ENCODE peak calls at places on chromosomes 4 and X, in five cellular contexts. One of them, this sample, is unnamed.
A peak's percentile ranks its signal among the peaks of the same experiment; 100 is the strongest.

GRCh38 chr4:65126200-65126599 is 544.1 kb downstream of the EPHA5 start:
- DNase-seq in K562: no peak
- DNase-seq in H1: no peak
- DNase-seq in HepG2: no peak
- DNase-seq in GM12878: no peak
- DNase-seq in this sample: no peak

GRCh38 chr4:145404754-145405153 is 76.9 kb upstream of the SMAD1 start:
- DNase-seq in K562: no peak
- DNase-seq in H1: no peak
- DNase-seq in HepG2: no peak
- DNase-seq in GM12878: no peak
- DNase-seq in this sample: no peak

GRCh38 chr4:176153124-176153523 is 42.3 kb downstream of the SPATA4 start:
- DNase-seq in K562: no peak
- DNase-seq in H1: no peak
- DNase-seq in HepG2: no peak
- DNase-seq in GM12878: no peak
- DNase-seq in this sample: no peak

GRCh38 chr4:35250771-35251170 is 993.5 kb downstream of the ARAP2 start:
- DNase-seq in K562: no peak
- DNase-seq in H1: no peak
- DNase-seq in HepG2: no peak
- DNase-seq in GM12878: no peak
- DNase-seq in this sample: no peak

GRCh38 chrX:43676960-43677582 is 21.0 kb downstream of the MAOA start:
- DNase-seq in K562: no peak
- DNase-seq in H1: no peak
- DNase-seq in HepG2: peak; percentile 77
- DNase-seq in GM12878: no peak
- DNase-seq in this sample: no peak

GRCh38 chr4:25330905-25331816 is 18.6 kb downstream of the ZCCHC4 start:
- DNase-seq in K562: no peak
- DNase-seq in H1: no peak
- DNase-seq in HepG2: no peak
- DNase-seq in GM12878: no peak
- DNase-seq in this sample: no peak

GRCh38 chrX:44155126-44155525 is 181.9 kb upstream of the NDP start:
- DNase-seq in K562: no peak
- DNase-seq in H1: no peak
- DNase-seq in HepG2: no peak
- DNase-seq in GM12878: no peak
- DNase-seq in this sample: no peak

GRCh38 chr4:3399277-3400194 is 42.2 kb upstream of the HGFAC start:
- DNase-seq in K562: peak; percentile 73
- DNase-seq in H1: no peak
- DNase-seq in HepG2: peak; percentile 36
- DNase-seq in GM12878: no peak
- DNase-seq in this sample: peak; percentile 18

GRCh38 chrX:96483642-96484160 is 200.9 kb upstream of the DIAPH2 start:
- DNase-seq in K562: no peak
- DNase-seq in H1: no peak
- DNase-seq in HepG2: no peak
- DNase-seq in GM12878: no peak
- DNase-seq in this sample: no peak

GRCh38 chr4:115325836-115326235 is 212.4 kb upstream of the NDST4 start:
- DNase-seq in K562: no peak
- DNase-seq in H1: no peak
- DNase-seq in HepG2: no peak
- DNase-seq in GM12878: no peak
- DNase-seq in this sample: no peak

GRCh38 chr4:73707269-73707875 is 33.0 kb upstream of the CXCL8 start:
- DNase-seq in K562: no peak
- DNase-seq in H1: no peak
- DNase-seq in HepG2: no peak
- DNase-seq in GM12878: no peak
- DNase-seq in this sample: no peak

GRCh38 chr4:154073107-154073817 is 284.4 kb upstream of the SFRP2 start:
- DNase-seq in K562: no peak
- DNase-seq in H1: no peak
- DNase-seq in HepG2: no peak
- DNase-seq in GM12878: no peak
- DNase-seq in this sample: no peak

GRCh38 chr4:139050436-139050835 is 34.9 kb downstream of the NOCT start:
- DNase-seq in K562: no peak
- DNase-seq in H1: no peak
- DNase-seq in HepG2: no peak
- DNase-seq in GM12878: no peak
- DNase-seq in this sample: no peak

GRCh38 chr4:71958978-71959377 is 72.8 kb upstream of the NPFFR2 start:
- DNase-seq in K562: no peak
- DNase-seq in H1: no peak
- DNase-seq in HepG2: no peak
- DNase-seq in GM12878: no peak
- DNase-seq in this sample: no peak

GRCh38 chrX:101550825-101551767 is 749 bp downstream of the ARMCX1 start:
- DNase-seq in K562: no peak
- DNase-seq in H1: peak; percentile 59
- DNase-seq in HepG2: no peak
- DNase-seq in GM12878: no peak
- DNase-seq in this sample: no peak

GRCh38 chrX:1451676-1452496 is 823 bp downstream of the ASMTL start:
- DNase-seq in K562: no peak
- DNase-seq in H1: no peak
- DNase-seq in HepG2: no peak
- DNase-seq in GM12878: no peak
- DNase-seq in this sample: no peak

GRCh38 chrX:115957862-115958490 is 212.6 kb upstream of the AGTR2 start:
- DNase-seq in K562: no peak
- DNase-seq in H1: no peak
- DNase-seq in HepG2: peak; percentile 21
- DNase-seq in GM12878: no peak
- DNase-seq in this sample: no peak

GRCh38 chrX:109830157-109830703 is 97.2 kb upstream of the ACSL4 start:
- DNase-seq in K562: no peak
- DNase-seq in H1: no peak
- DNase-seq in HepG2: peak; percentile 52
- DNase-seq in GM12878: no peak
- DNase-seq in this sample: no peak

DNA sequence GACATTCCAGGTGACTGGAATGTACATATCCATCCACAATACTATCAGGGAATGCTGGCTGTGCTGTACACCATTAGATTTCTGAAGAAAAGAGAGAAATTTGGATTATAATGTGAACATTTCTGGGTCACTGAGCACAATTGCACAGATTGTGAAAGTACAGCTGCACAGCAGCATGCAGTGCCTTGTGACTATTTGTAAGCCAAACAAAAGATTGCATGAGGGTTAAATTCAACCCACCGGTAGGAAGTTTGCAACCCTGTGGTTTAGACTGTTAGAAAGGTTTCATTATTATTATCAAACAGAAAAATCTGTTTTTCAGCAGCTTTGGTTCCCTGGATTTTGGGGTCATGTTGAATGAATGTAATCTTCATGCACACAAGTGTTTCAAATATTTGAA is 24.5 kb downstream of the DDIT4L start:
- DNase-seq in K562: no peak
- DNase-seq in H1: no peak
- DNase-seq in HepG2: no peak
- DNase-seq in GM12878: no peak
- DNase-seq in this sample: no peak
- H2AFZ ChIP-seq in K562: no peak overlapping the region
- H2AFZ ChIP-seq in H1: peak overlapping the region; percentile 41
- H2AFZ ChIP-seq in HepG2: no peak overlapping the region
- H2AFZ ChIP-seq in GM12878: no peak overlapping the region
- H2AFZ ChIP-seq in this sample: no peak overlapping the region

GRCh38 chr4:186202490-186203140 is 11.2 kb downstream of the CYP4V2 start:
- DNase-seq in K562: no peak
- DNase-seq in H1: no peak
- DNase-seq in HepG2: no peak
- DNase-seq in GM12878: no peak
- DNase-seq in this sample: no peak

GRCh38 chr4:186200436-186201409 is 9.4 kb downstream of the CYP4V2 start:
- DNase-seq in K562: no peak
- DNase-seq in H1: no peak
- DNase-seq in HepG2: no peak
- DNase-seq in GM12878: no peak
- DNase-seq in this sample: no peak

GRCh38 chr4:186204103-186204559 is 12.8 kb downstream of the CYP4V2 start:
- DNase-seq in K562: peak; percentile 42
- DNase-seq in H1: no peak
- DNase-seq in HepG2: no peak
- DNase-seq in GM12878: no peak
- DNase-seq in this sample: peak; percentile 81

GRCh38 chr4:186203391-186203802 is 12.0 kb downstream of the CYP4V2 start:
- DNase-seq in K562: peak; percentile 46
- DNase-seq in H1: no peak
- DNase-seq in HepG2: no peak
- DNase-seq in GM12878: no peak
- DNase-seq in this sample: no peak

DNA sequence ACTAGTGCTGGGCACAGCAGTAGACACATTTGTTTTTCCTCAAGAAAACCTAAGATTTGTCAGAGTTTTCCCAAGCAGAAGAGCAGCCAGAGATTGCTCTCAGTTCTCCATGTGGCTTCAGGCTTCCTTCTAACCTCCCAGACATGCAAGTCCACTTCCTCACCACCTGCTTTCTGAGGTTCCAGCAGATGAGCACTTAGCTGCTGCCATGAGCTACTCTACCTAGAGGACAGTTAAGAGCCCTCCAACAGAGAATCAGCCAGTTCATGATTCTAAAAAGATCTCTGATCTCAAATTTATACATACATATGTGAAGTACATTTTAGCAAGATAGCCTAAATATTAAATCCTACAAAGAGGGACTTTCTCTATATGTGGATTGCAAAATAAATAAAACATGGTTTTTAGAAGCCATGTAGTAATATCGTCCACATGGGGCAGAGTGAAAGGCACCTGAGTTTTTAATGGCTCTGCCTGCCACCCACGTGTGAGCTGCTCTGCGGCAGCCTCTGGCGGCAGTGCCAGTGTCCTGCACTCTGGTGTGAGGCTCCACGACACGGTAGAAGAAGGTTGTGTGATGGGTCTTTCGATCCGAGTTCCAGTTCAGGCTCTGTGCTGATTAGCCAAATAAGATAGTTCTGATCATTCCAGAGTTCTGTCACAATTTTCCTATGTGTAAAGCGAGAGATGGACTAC is 10.3 kb downstream of the CYP4V2 start:
- DNase-seq in K562: peak; percentile 44
- DNase-seq in H1: peak; percentile 64
- DNase-seq in HepG2: peak; percentile 59
- DNase-seq in GM12878: no peak
- DNase-seq in this sample: peak; percentile 66
- TF ChIP-seq CEBPB in K562: no peak
- TF ChIP-seq CEBPB in H1: no peak
- TF ChIP-seq CEBPB in HepG2: no peak
- TF ChIP-seq CEBPB in GM12878: no peak
- TF ChIP-seq CEBPB in this sample: no peak

GRCh38 chrX:138875472-138875871 is 164.0 kb upstream of the FGF13 start:
- DNase-seq in K562: no peak
- DNase-seq in H1: no peak
- DNase-seq in HepG2: no peak
- DNase-seq in GM12878: no peak
- DNase-seq in this sample: no peak
- TF ChIP-seq JUND in K562: no peak
- TF ChIP-seq JUND in H1: no peak
- TF ChIP-seq JUND in HepG2: no peak
- TF ChIP-seq JUND in GM12878: no peak
- TF ChIP-seq JUND in this sample: no peak

DNA sequence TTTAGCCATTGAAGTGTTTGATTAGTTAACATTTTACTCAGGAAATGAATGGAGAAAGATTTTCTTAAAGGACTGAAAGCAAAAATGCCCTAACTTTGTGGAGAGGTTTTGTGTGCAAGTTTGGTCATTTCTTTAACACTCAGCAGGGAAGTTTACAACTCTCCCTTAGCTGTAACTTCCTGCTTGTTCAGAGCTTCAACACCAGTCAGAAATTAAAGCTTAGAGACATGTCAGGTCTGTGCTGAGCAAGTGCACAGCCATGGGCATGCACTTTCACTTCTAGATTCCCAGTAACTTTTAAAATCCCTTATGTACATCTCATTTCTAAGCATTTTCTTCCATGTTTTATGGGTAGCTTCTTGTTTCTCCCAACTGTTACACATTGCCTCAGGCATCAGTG is 326.0 kb downstream of the ACTRT1 start:
- DNase-seq in K562: no peak
- DNase-seq in H1: no peak
- DNase-seq in HepG2: no peak
- DNase-seq in GM12878: no peak
- DNase-seq in this sample: no peak
- H2AFZ ChIP-seq in K562: no peak overlapping the region
- H2AFZ ChIP-seq in H1: no peak overlapping the region
- H2AFZ ChIP-seq in HepG2: no peak overlapping the region
- H2AFZ ChIP-seq in GM12878: no peak overlapping the region
- H2AFZ ChIP-seq in this sample: no peak overlapping the region

GRCh38 chr4:100379583-100380105 is 138.2 kb downstream of the EMCN start:
- DNase-seq in K562: no peak
- DNase-seq in H1: no peak
- DNase-seq in HepG2: no peak
- DNase-seq in GM12878: no peak
- DNase-seq in this sample: no peak
- TF ChIP-seq CEBPB in K562: no peak
- TF ChIP-seq CEBPB in H1: no peak
- TF ChIP-seq CEBPB in HepG2: no peak
- TF ChIP-seq CEBPB in GM12878: no peak
- TF ChIP-seq CEBPB in this sample: no peak

GRCh38 chr4:7034262-7035081 is 8.7 kb upstream of the TADA2B start:
- DNase-seq in K562: no peak
- DNase-seq in H1: no peak
- DNase-seq in HepG2: peak; percentile 91
- DNase-seq in GM12878: no peak
- DNase-seq in this sample: no peak
- TF ChIP-seq JUND in K562: no peak
- TF ChIP-seq JUND in H1: no peak
- TF ChIP-seq JUND in HepG2: peak; percentile 87
- TF ChIP-seq JUND in GM12878: no peak
- TF ChIP-seq JUND in this sample: no peak

DNA sequence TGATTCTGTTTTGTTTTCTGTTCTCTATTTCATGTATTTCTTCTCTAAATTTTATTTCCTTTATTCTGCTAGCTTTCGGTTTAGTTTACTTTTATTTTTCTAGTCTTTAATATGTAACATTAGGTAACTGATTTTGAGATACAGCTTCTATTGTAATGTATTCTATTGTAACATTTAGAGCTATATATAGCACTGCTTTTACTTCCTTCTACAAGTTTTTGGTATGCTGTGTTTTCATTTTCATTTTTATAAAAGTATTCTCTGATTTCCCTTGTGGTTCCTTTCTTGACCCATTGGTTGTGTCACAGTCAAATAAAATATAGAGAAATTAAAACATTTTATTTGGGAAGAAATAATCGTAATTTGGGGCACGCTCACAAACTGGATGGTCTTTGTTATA is 13.9 kb upstream of the CT47A1 start:
- DNase-seq in K562: no peak
- DNase-seq in H1: no peak
- DNase-seq in HepG2: no peak
- DNase-seq in GM12878: no peak
- DNase-seq in this sample: no peak
- H2AFZ ChIP-seq in K562: peak overlapping the region; percentile 63
- H2AFZ ChIP-seq in H1: no peak overlapping the region
- H2AFZ ChIP-seq in HepG2: no peak overlapping the region
- H2AFZ ChIP-seq in GM12878: no peak overlapping the region
- H2AFZ ChIP-seq in this sample: no peak overlapping the region

GRCh38 chrX:94401426-94401825 is 727.4 kb downstream of the FAM133A start:
- DNase-seq in K562: no peak
- DNase-seq in H1: no peak
- DNase-seq in HepG2: no peak
- DNase-seq in GM12878: no peak
- DNase-seq in this sample: no peak

GRCh38 chrX:94400488-94400887 is 726.5 kb downstream of the FAM133A start:
- DNase-seq in K562: no peak
- DNase-seq in H1: no peak
- DNase-seq in HepG2: peak; percentile 0
- DNase-seq in GM12878: peak; percentile 44
- DNase-seq in this sample: no peak
- TF ChIP-seq CEBPB in K562: no peak
- TF ChIP-seq CEBPB in H1: no peak
- TF ChIP-seq CEBPB in HepG2: no peak
- TF ChIP-seq CEBPB in GM12878: no peak
- TF ChIP-seq CEBPB in this sample: no peak